ENCODE peak calls at places on chromosome 14, in nine cellular contexts. P is tibial nerve, K is heart left ventricle, U is GM12878, I is suprapubic skin, T is Panc1, B is A549, O is mucosa of descending colon, M is GM23338. D is an unnamed sample.
A peak's percentile ranks its signal among the peaks of the same experiment; 100 is the strongest.

GRCh38 chr14:99270491-99271287 is 1.3 kb downstream of the BCL11B start:
- DNase-seq in P (no peak), I (peak; percentile 71), K (no peak), T (no peak), B (no peak), M (peak; percentile 85), O (no peak), U (no peak), D (no peak)

GRCh38 chr14:76701436-76701835 is 59.8 kb upstream of the VASH1 start:
- DNase-seq in U (no peak), O (no peak), M (no peak), K (no peak), I (no peak), B (no peak), P (no peak), T (no peak), D (no peak)

GRCh38 chr14:98858561-98858960 is 413.4 kb downstream of the BCL11B start:
- DNase-seq in O (no peak), B (no peak), P (no peak), U (no peak), M (no peak), I (no peak), K (no peak), T (no peak), D (no peak)

GRCh38 chr14:77265187-77265515 is 5.9 kb downstream of the NGB start:
- DNase-seq in M (no peak), P (no peak), U (no peak), B (no peak), I (no peak), K (no peak), T (no peak), O (no peak), D (no peak)

GRCh38 chr14:23055147-23055550 is 2.2 kb downstream of the CDH24 start:
- DNase-seq in K (no peak), M (no peak), P (no peak), T (no peak), U (no peak), I (no peak), O (no peak), B (no peak), D (no peak)

GRCh38 chr14:41957459-41957858 is 350.8 kb downstream of the LRFN5 start:
- DNase-seq in B (no peak), O (no peak), K (no peak), M (no peak), U (no peak), P (no peak), T (no peak), I (no peak), D (no peak)

GRCh38 chr14:22807432-22808087 is 7.7 kb downstream of the SLC7A7 start:
- DNase-seq in M (no peak), B (no peak), K (no peak), T (no peak), I (no peak), P (no peak), O (no peak), U (no peak), D (no peak)

GRCh38 chr14:36952702-36953101 is 219.7 kb downstream of the SLC25A21 start:
- DNase-seq in K (no peak), M (no peak), B (peak; percentile 64), I (no peak), T (no peak), O (no peak), P (no peak), U (no peak), D (no peak)

DNA sequence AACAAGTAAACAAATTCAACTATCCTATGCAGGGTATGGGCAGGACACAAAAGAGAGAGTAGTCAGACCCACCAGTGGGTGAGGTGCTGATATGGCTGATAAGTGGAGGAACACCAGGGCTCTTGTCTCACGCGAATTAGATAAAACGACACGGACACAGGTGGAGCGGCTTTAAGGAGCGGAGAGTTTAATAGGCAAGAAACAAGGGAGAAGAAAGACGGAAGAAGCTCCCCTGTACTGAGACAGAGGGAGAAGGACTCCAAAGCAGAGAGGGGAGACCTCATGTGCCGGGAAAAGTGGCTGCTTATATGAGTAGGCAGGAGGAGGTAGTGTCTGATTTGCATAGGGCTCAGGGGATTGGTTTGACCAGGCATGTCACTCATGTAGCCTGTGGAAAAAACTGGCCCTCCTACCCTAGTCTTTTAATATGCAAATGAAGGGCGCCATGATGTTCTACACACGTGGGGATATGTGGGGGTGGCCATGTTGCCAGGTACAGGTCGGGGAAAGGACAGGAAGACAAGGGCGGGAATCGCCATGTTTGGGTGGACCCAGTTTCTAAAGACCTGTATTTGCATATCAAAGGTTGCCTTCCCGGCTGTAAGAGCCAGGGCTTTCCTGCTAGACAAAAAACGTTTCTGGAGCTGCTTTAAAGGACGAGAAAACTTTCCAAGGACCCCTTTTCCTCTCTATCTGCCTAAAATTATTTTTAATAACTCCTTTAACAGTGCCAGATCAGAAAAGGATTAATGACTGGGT is 28.8 kb downstream of the RPGRIP1 start:
- DNase-seq in O (peak; percentile 93), I (peak; percentile 80), K (peak; percentile 60), U (peak; percentile 88), P (peak; percentile 29), M (peak; percentile 99), T (no peak), B (peak; percentile 97), D (peak; percentile 83)
- H3K4me3 ChIP-seq in O (no peak overlapping the region), I (peak overlapping the region; percentile 34), K (peak overlapping the region; percentile 44), U (peak overlapping the region; percentile 70), P (peak overlapping the region; percentile 39), M (peak overlapping the region; percentile 48), T (peak overlapping the region; percentile 35), B (peak overlapping the region; percentile 35), D (peak overlapping the region; percentile 34)

GRCh38 chr14:59869381-59870255 is 958 bp downstream of the RTN1 start:
- DNase-seq in K (no peak), T (no peak), O (no peak), I (no peak), B (no peak), U (no peak), P (no peak), M (peak; percentile 66), D (no peak)

GRCh38 chr14:59871166-59871495 is 555 bp upstream of the RTN1 start:
- DNase-seq in T (no peak), P (no peak), U (no peak), M (no peak), O (no peak), I (no peak), B (no peak), K (no peak), D (no peak)

GRCh38 chr14:59870277-59871165 is at the start of gene RTN1:
- DNase-seq in B (peak; percentile 30), O (peak; percentile 27), T (no peak), I (no peak), P (peak; percentile 23), U (no peak), M (peak; percentile 85), K (peak; percentile 41), D (peak; percentile 56)

GRCh38 chr14:59868021-59868420 is 2.6 kb downstream of the RTN1 start:
- DNase-seq in P (no peak), I (no peak), K (no peak), U (no peak), B (no peak), O (no peak), M (no peak), T (no peak), D (no peak)
- TF ChIP-seq CTCF in P (no peak), I (no peak), K (no peak), U (no peak), B (no peak), O (no peak), M (no peak), T (no peak), D (no peak)

GRCh38 chr14:94570440-94570839 is 9.2 kb downstream of the SERPINA4 start:
- DNase-seq in T (no peak), I (no peak), B (no peak), P (no peak), U (no peak), M (no peak), O (no peak), K (no peak), D (peak; percentile 1)

GRCh38 chr14:94570002-94570400 is 8.8 kb downstream of the SERPINA4 start:
- DNase-seq in B (no peak), K (no peak), T (no peak), I (no peak), O (no peak), M (no peak), U (no peak), P (no peak), D (no peak)

GRCh38 chr14:94571395-94571794 is 9.8 kb upstream of the SERPINA5 start:
- DNase-seq in U (no peak), B (no peak), T (no peak), K (no peak), P (no peak), O (peak; percentile 9), M (no peak), I (no peak), D (no peak)

GRCh38 chr14:94568186-94568585 is 6.9 kb downstream of the SERPINA4 start:
- DNase-seq in P (no peak), U (no peak), M (no peak), O (no peak), B (no peak), T (no peak), K (no peak), I (no peak), D (no peak)

DNA sequence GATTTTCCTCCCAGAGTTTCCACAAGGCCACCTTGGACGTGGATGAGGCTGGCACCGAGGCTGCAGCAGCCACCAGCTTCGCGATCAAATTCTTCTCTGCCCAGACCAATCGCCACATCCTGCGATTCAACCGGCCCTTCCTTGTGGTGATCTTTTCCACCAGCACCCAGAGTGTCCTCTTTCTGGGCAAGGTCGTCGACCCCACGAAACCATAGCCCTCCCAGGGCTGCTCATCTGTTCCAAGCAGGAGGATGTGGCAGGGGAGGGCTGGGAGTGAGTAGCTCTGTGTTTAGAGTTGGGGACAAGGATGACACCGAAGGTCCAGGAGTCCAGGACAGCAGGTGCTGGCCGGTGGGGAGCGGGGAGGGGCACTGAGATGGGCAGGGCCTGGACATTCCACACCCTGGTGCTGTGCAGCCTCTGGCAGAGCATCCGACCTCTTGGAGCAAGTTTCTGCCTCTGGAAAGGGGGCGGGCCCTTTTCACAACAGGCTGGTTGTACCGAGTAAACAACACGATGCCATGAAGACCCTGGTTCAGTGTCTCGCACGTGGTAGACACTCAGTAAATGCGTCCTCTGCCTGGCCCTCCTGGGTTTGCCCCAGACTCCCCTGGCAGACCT is 8.2 kb downstream of the SERPINA4 start:
- DNase-seq in T (no peak), K (no peak), B (no peak), I (no peak), M (no peak), U (no peak), P (no peak), O (no peak), D (no peak)
- H3K4me1 ChIP-seq in T (no peaks in the 10 kb centered on the region), K (peaks cover 8% of the 10 kb centered on the region), B (no peaks in the 10 kb centered on the region), I (no peaks in the 10 kb centered on the region), M (no peaks in the 10 kb centered on the region), U (no peaks in the 10 kb centered on the region), P (peaks cover 18% of the 10 kb centered on the region), O (no peaks in the 10 kb centered on the region), D (peaks cover 35% of the 10 kb centered on the region)

DNA sequence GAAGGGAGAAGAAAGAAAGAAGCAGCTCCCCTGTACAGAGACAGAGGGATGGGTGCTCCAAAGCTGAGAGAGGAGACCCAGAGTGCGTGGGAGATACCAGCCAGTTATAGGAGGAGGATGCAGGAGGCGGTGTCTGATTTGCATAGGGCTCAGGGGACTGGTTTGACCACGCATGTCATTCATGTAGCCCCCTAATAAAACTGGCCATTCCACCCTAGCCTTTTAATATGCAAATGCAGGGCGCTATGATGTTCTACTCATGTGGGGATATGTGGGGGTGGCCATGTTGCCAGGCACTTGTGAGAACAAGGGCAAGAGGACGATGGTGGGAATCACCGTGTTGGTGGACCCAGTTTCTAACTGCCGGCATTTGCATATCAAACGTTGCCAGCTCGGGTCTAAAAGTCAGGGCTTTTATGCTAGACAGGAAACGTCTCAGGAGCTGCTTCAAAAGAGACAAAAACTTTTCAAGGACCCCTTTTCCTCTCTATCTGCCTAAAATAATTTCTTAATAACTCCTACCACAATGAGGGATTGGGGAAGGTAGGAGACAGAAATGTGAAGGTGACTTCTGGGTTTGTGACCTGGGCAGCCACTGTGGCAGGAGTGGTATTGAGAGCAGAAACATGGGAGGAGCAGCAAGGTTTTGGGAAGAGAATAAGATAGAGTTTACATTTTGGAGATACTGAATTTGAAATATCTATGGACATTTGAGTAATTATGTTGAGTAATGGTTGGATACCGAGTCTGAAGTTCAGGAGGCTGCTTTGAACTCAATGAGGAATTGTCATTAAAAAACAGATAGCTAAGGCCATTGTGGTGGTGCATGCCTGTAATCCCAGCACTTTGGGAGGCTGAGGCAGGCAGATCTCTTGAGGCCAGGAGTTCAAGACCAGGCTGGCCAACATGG is 2.2 kb upstream of the ATXN3 start:
- DNase-seq in I (no peak), T (no peak), U (no peak), P (no peak), O (no peak), B (no peak), K (no peak), M (peak; percentile 84), D (no peak)
- H3K4me3 ChIP-seq in I (no peak overlapping the region), T (no peak overlapping the region), U (no peak overlapping the region), P (no peak overlapping the region), O (no peak overlapping the region), B (no peak overlapping the region), K (no peak overlapping the region), M (peak overlapping the region; percentile 20), D (no peak overlapping the region)